ENCODE peak calls at places on chromosomes 2 and 18, in eight cellular contexts. One of them, this sample, is unnamed.

GRCh38 chr18:13112982-13113381 is 105.6 kb upstream of the LDLRAD4 start:
- DNase-seq in breast epithelium: no peak
- DNase-seq in sigmoid colon: peak; percentile 81
- DNase-seq in endothelial cell of umbilical vein: peak; percentile 64
- DNase-seq in transverse colon: peak; percentile 47
- DNase-seq in HCT116: peak; percentile 2
- DNase-seq in H1: peak; percentile 65
- DNase-seq in vagina: no peak
- DNase-seq in this sample: peak; percentile 55

GRCh38 chr2:240646061-240646899 is 21.0 kb downstream of the GPR35 start:
- DNase-seq in HCT116: no peak
- DNase-seq in transverse colon: no peak
- DNase-seq in H1: peak; percentile 33
- DNase-seq in sigmoid colon: peak; percentile 48
- DNase-seq in vagina: no peak
- DNase-seq in breast epithelium: no peak
- DNase-seq in endothelial cell of umbilical vein: no peak
- DNase-seq in this sample: peak; percentile 25

GRCh38 chr2:226615891-226616290 is 183.7 kb downstream of the IRS1 start:
- DNase-seq in breast epithelium: no peak
- DNase-seq in endothelial cell of umbilical vein: no peak
- DNase-seq in transverse colon: no peak
- DNase-seq in vagina: no peak
- DNase-seq in sigmoid colon: no peak
- DNase-seq in HCT116: no peak
- DNase-seq in H1: no peak
- DNase-seq in this sample: no peak

GRCh38 chr2:158651358-158652057 is 143.6 kb upstream of the DAPL1 start:
- DNase-seq in vagina: no peak
- DNase-seq in breast epithelium: no peak
- DNase-seq in transverse colon: no peak
- DNase-seq in endothelial cell of umbilical vein: no peak
- DNase-seq in sigmoid colon: no peak
- DNase-seq in HCT116: no peak
- DNase-seq in H1: no peak
- DNase-seq in this sample: no peak

GRCh38 chr2:3665886-3666612 is 8.0 kb downstream of the ALLC start:
- DNase-seq in H1: peak; percentile 24
- DNase-seq in breast epithelium: no peak
- DNase-seq in endothelial cell of umbilical vein: no peak
- DNase-seq in transverse colon: no peak
- DNase-seq in sigmoid colon: no peak
- DNase-seq in vagina: peak; percentile 71
- DNase-seq in HCT116: no peak
- DNase-seq in this sample: no peak

GRCh38 chr2:25241452-25241851 is 73.1 kb upstream of the POMC start:
- DNase-seq in H1: no peak
- DNase-seq in transverse colon: no peak
- DNase-seq in sigmoid colon: no peak
- DNase-seq in breast epithelium: no peak
- DNase-seq in endothelial cell of umbilical vein: no peak
- DNase-seq in HCT116: no peak
- DNase-seq in vagina: no peak
- DNase-seq in this sample: no peak

GRCh38 chr2:28399946-28400345 is 7.3 kb downstream of the FOSL2 start:
- DNase-seq in sigmoid colon: no peak
- DNase-seq in breast epithelium: no peak
- DNase-seq in endothelial cell of umbilical vein: no peak
- DNase-seq in transverse colon: no peak
- DNase-seq in H1: no peak
- DNase-seq in vagina: no peak
- DNase-seq in HCT116: no peak
- DNase-seq in this sample: no peak

GRCh38 chr18:44804033-44804432 is 123.3 kb downstream of the SETBP1 start:
- DNase-seq in H1: no peak
- DNase-seq in breast epithelium: no peak
- DNase-seq in transverse colon: no peak
- DNase-seq in vagina: no peak
- DNase-seq in sigmoid colon: no peak
- DNase-seq in endothelial cell of umbilical vein: no peak
- DNase-seq in HCT116: no peak
- DNase-seq in this sample: no peak

GRCh38 chr2:90207454-90208058 is 1516.1 kb downstream of the RPIA start:
- DNase-seq in H1: no peak
- DNase-seq in transverse colon: no peak
- DNase-seq in sigmoid colon: no peak
- DNase-seq in endothelial cell of umbilical vein: no peak
- DNase-seq in breast epithelium: no peak
- DNase-seq in HCT116: no peak
- DNase-seq in vagina: no peak
- DNase-seq in this sample: no peak

GRCh38 chr2:28665041-28665704 is 86.5 kb upstream of the PPP1CB start:
- DNase-seq in HCT116: no peak
- DNase-seq in sigmoid colon: peak; percentile 94
- DNase-seq in transverse colon: peak; percentile 64
- DNase-seq in breast epithelium: no peak
- DNase-seq in endothelial cell of umbilical vein: peak; percentile 62
- DNase-seq in H1: no peak
- DNase-seq in vagina: no peak
- DNase-seq in this sample: peak; percentile 86

DNA sequence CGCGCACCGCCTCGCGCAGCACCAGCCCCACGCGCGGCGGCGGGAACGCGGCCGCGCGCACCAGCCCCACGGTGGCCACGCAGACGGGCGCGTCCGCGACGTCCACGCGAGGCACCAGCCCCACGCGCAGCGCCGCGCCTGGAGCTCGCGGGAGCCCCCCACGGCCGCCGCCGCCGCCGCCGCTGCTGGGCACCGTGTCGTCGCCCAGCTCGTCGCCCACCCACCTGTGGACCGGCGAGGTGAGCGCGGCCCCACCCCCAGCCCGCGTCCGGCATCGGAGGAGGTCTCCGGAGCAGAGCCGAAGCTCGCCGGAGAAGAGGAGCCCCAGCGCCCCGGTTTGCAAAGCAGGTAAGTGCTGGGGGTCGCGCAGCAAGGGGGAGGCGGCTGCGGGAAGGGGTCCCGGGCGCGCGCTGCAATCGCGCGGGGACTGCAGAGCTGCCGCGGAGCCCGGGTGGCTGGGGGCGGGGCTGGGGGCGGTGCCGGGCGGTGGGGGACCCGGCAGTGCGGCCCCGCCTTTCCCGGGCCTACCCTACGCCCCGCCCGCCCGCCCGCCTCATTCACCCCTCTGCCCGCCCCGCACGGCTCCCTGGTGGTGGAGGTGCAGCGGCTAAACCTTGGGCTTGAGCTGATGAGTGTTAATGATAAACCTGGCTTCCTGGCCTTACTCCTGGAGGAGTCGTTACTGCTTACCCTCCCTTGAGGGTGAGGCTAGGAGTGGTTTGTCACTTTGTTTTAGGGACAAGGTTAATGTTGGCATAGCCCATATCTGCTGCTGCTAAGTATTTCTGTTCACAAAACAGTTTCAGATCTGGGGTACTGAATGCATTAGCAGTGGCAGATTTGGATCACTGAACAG is 900 bp downstream of the FAM117B start:
- DNase-seq in H1: peak; percentile 79
- DNase-seq in vagina: no peak
- DNase-seq in breast epithelium: peak; percentile 75
- DNase-seq in transverse colon: peak; percentile 91
- DNase-seq in sigmoid colon: peak; percentile 80
- DNase-seq in endothelial cell of umbilical vein: peak; percentile 66
- DNase-seq in HCT116: peak; percentile 34
- DNase-seq in this sample: peak; percentile 87
- TF ChIP-seq POLR2AphosphoS5 in H1: peak; percentile 66
- TF ChIP-seq POLR2AphosphoS5 in vagina: no peak
- TF ChIP-seq POLR2AphosphoS5 in breast epithelium: no peak
- TF ChIP-seq POLR2AphosphoS5 in transverse colon: peak; percentile 95
- TF ChIP-seq POLR2AphosphoS5 in sigmoid colon: no peak
- TF ChIP-seq POLR2AphosphoS5 in endothelial cell of umbilical vein: peak; percentile 21
- TF ChIP-seq POLR2AphosphoS5 in HCT116: peak; percentile 68
- TF ChIP-seq POLR2AphosphoS5 in this sample: peak; percentile 83

GRCh38 chr2:43472527-43473194 is 123.2 kb downstream of the THADA start:
- DNase-seq in HCT116: no peak
- DNase-seq in breast epithelium: no peak
- DNase-seq in H1: no peak
- DNase-seq in sigmoid colon: no peak
- DNase-seq in transverse colon: no peak
- DNase-seq in vagina: no peak
- DNase-seq in endothelial cell of umbilical vein: no peak
- DNase-seq in this sample: no peak
- TF ChIP-seq POLR2A in HCT116: no peak
- TF ChIP-seq POLR2A in breast epithelium: no peak
- TF ChIP-seq POLR2A in H1: no peak
- TF ChIP-seq POLR2A in sigmoid colon: no peak
- TF ChIP-seq POLR2A in transverse colon: no peak
- TF ChIP-seq POLR2A in vagina: no peak
- TF ChIP-seq POLR2A in endothelial cell of umbilical vein: no peak
- TF ChIP-seq POLR2A in this sample: no peak

GRCh38 chr2:160321025-160321424 is 121.0 kb upstream of the ITGB6 start:
- DNase-seq in HCT116: no peak
- DNase-seq in breast epithelium: no peak
- DNase-seq in vagina: no peak
- DNase-seq in endothelial cell of umbilical vein: no peak
- DNase-seq in sigmoid colon: no peak
- DNase-seq in transverse colon: peak; percentile 43
- DNase-seq in H1: no peak
- DNase-seq in this sample: peak; percentile 54
- H3K4me1 ChIP-seq in HCT116: no peaks in the 10 kb centered on the region
- H3K4me1 ChIP-seq in breast epithelium: peaks cover 9% of the 10 kb centered on the region
- H3K4me1 ChIP-seq in vagina: peaks cover 66% of the 10 kb centered on the region
- H3K4me1 ChIP-seq in endothelial cell of umbilical vein: peaks cover 8% of the 10 kb centered on the region
- H3K4me1 ChIP-seq in sigmoid colon: peaks cover 68% of the 10 kb centered on the region
- H3K4me1 ChIP-seq in transverse colon: peaks cover 21% of the 10 kb centered on the region
- H3K4me1 ChIP-seq in H1: peaks cover 5% of the 10 kb centered on the region
- H3K4me1 ChIP-seq in this sample: peaks cover 34% of the 10 kb centered on the region

DNA sequence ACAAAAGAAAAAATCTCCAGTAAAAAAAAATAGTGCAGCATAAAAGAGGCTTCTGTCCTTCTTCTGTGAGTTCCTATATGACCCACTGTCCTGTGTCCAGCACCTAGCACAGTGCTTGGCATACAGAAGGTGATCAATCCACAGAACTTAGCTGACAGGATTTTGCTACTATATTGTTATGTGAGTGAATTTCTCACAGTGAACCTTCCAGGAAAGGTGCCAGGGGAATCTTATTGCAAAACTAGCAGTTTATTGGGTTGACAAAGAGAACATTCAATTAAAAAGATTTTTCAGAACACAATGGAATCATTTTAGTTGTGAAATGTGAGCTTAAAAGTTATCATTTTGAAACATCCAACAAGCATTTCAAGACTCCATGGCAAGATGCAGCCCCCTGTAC is 12.4 kb upstream of the TRIB2 start:
- DNase-seq in endothelial cell of umbilical vein: no peak
- DNase-seq in vagina: no peak
- DNase-seq in transverse colon: no peak
- DNase-seq in sigmoid colon: no peak
- DNase-seq in HCT116: no peak
- DNase-seq in H1: no peak
- DNase-seq in breast epithelium: no peak
- DNase-seq in this sample: no peak
- TF ChIP-seq POLR2AphosphoS5 in endothelial cell of umbilical vein: no peak
- TF ChIP-seq POLR2AphosphoS5 in vagina: no peak
- TF ChIP-seq POLR2AphosphoS5 in transverse colon: no peak
- TF ChIP-seq POLR2AphosphoS5 in sigmoid colon: no peak
- TF ChIP-seq POLR2AphosphoS5 in HCT116: no peak
- TF ChIP-seq POLR2AphosphoS5 in H1: no peak
- TF ChIP-seq POLR2AphosphoS5 in breast epithelium: no peak
- TF ChIP-seq POLR2AphosphoS5 in this sample: no peak

GRCh38 chr2:231049286-231050017 is 7.2 kb upstream of the PSMD1 start:
- DNase-seq in H1: no peak
- DNase-seq in transverse colon: no peak
- DNase-seq in breast epithelium: no peak
- DNase-seq in vagina: no peak
- DNase-seq in HCT116: no peak
- DNase-seq in sigmoid colon: no peak
- DNase-seq in endothelial cell of umbilical vein: no peak
- DNase-seq in this sample: no peak
- TF ChIP-seq POLR2A in H1: no peak
- TF ChIP-seq POLR2A in transverse colon: no peak
- TF ChIP-seq POLR2A in breast epithelium: no peak
- TF ChIP-seq POLR2A in vagina: no peak
- TF ChIP-seq POLR2A in HCT116: no peak
- TF ChIP-seq POLR2A in sigmoid colon: no peak
- TF ChIP-seq POLR2A in endothelial cell of umbilical vein: no peak
- TF ChIP-seq POLR2A in this sample: no peak

GRCh38 chr2:46854260-46854659 is 61.3 kb downstream of the MCFD2 start:
- DNase-seq in HCT116: no peak
- DNase-seq in H1: no peak
- DNase-seq in breast epithelium: no peak
- DNase-seq in transverse colon: no peak
- DNase-seq in sigmoid colon: peak; percentile 63
- DNase-seq in endothelial cell of umbilical vein: peak; percentile 72
- DNase-seq in vagina: no peak
- DNase-seq in this sample: no peak
- H3K4me1 ChIP-seq in HCT116: peaks cover 49% of the 10 kb centered on the region
- H3K4me1 ChIP-seq in H1: no peaks in the 10 kb centered on the region
- H3K4me1 ChIP-seq in breast epithelium: peaks cover 22% of the 10 kb centered on the region
- H3K4me1 ChIP-seq in transverse colon: peaks cover 31% of the 10 kb centered on the region
- H3K4me1 ChIP-seq in sigmoid colon: peaks cover 74% of the 10 kb centered on the region
- H3K4me1 ChIP-seq in endothelial cell of umbilical vein: peaks cover 50% of the 10 kb centered on the region
- H3K4me1 ChIP-seq in vagina: peaks cover 56% of the 10 kb centered on the region
- H3K4me1 ChIP-seq in this sample: peaks cover 45% of the 10 kb centered on the region